ENCODE peak calls at places on chromosomes 4 and X, in nine cellular contexts. Y is heart right ventricle, Z is prostate gland, K is transverse colon, X is cardiac muscle cell, L is HCT116, W is lung, G is stomach, H is tibial artery. E is an unnamed sample.

GRCh38 chr4:55336138-55337034 is 9.7 kb upstream of the SRD5A3 start:
- DNase-seq in Y (no peak), Z (no peak), K (no peak), X (no peak), L (no peak), W (peak; percentile 22), G (no peak), H (no peak), E (no peak)

GRCh38 chrX:8579602-8580001 is 115.0 kb downstream of the VCX3B start:
- DNase-seq in Y (no peak), Z (no peak), K (peak; percentile 12), X (no peak), L (no peak), W (peak; percentile 32), G (no peak), H (no peak), E (no peak)

GRCh38 chrX:34659575-34659974 is 2.5 kb upstream of the TMEM47 start:
- DNase-seq in Y (no peak), Z (no peak), K (no peak), X (no peak), L (no peak), W (no peak), G (no peak), H (no peak), E (no peak)

GRCh38 chr4:155953151-155954117 is at the start of gene CTSO:
- DNase-seq in Y (peak; percentile 75), Z (peak; percentile 68), K (peak; percentile 75), X (peak; percentile 68), L (peak; percentile 56), W (peak; percentile 75), G (peak; percentile 72), H (peak; percentile 83), E (peak; percentile 95)

GRCh38 chr4:89619230-89619962 is 217.6 kb downstream of the SNCA start:
- DNase-seq in Y (no peak), Z (no peak), K (no peak), X (no peak), L (no peak), W (no peak), G (no peak), H (no peak), E (no peak)

GRCh38 chr4:41438564-41438963 is 99.4 kb upstream of the LIMCH1 start:
- DNase-seq in Y (no peak), Z (no peak), K (no peak), X (no peak), L (no peak), W (no peak), G (no peak), H (no peak), E (no peak)

GRCh38 chrX:46268429-46268828 is 276.8 kb downstream of the ZNF674 start:
- DNase-seq in Y (no peak), Z (no peak), K (no peak), X (no peak), L (peak; percentile 62), W (no peak), G (no peak), H (no peak), E (no peak)

GRCh38 chrX:30141966-30142365 is 73.4 kb upstream of the MAGEB2 start:
- DNase-seq in Y (peak; percentile 3), Z (no peak), K (no peak), X (peak; percentile 81), L (peak; percentile 43), W (no peak), G (no peak), H (no peak), E (peak; percentile 81)

GRCh38 chr4:88522702-88523324 is 763 bp downstream of the PYURF start:
- DNase-seq in Y (no peak), Z (peak; percentile 21), K (peak; percentile 30), X (peak; percentile 41), L (no peak), W (no peak), G (peak; percentile 38), H (no peak), E (peak; percentile 56)

GRCh38 chr4:73315091-73315490 is 56.5 kb upstream of the ANKRD17 start:
- DNase-seq in Y (no peak), Z (no peak), K (no peak), X (no peak), L (no peak), W (no peak), G (no peak), H (no peak), E (no peak)

GRCh38 chr4:972651-973424 is 531 bp downstream of the DGKQ start:
- DNase-seq in Y (no peak), Z (no peak), K (peak; percentile 54), X (no peak), L (no peak), W (no peak), G (peak; percentile 39), H (no peak), E (peak; percentile 76)

GRCh38 chr4:140308366-140309123 is 64.9 kb upstream of the SCOC start:
- DNase-seq in Y (peak; percentile 75), Z (peak; percentile 81), K (peak; percentile 21), X (peak; percentile 24), L (no peak), W (no peak), G (no peak), H (peak; percentile 94), E (no peak)

GRCh38 chr4:88964450-88964849 is 92.5 kb downstream of the FAM13A start:
- DNase-seq in Y (no peak), Z (no peak), K (no peak), X (no peak), L (peak; percentile 3), W (no peak), G (no peak), H (no peak), E (no peak)

GRCh38 chr4:47692691-47693090 is 145.2 kb downstream of the CORIN start:
- DNase-seq in Y (no peak), Z (no peak), K (no peak), X (no peak), L (no peak), W (no peak), G (no peak), H (no peak), E (no peak)

GRCh38 chrX:153551135-153551534 is 33.7 kb downstream of the ATP2B3 start:
- DNase-seq in Y (no peak), Z (no peak), K (no peak), X (no peak), L (no peak), W (no peak), G (no peak), H (no peak), E (no peak)

GRCh38 chr4:20265726-20266125 is 14.0 kb downstream of the SLIT2 start:
- DNase-seq in Y (no peak), Z (no peak), K (no peak), X (no peak), L (no peak), W (no peak), G (no peak), H (no peak), E (no peak)

DNA sequence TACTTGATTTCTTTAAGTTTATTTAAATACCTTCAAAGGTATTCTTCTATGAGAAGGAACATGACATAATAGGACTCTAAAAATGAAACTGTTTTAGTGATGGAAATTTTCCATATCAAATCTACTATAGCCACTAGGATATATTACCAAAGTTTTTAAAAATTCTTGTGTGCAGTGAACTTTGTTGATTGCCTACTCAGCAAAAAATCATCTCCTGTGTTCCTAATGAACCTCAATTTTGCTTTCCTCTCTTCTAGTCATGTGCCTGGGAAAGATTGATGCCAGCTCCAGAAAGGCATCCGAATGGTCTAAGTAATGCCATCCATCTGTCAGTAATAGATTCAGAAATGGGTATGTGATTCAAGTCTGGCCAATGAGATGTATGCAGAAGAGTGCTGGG is 111.1 kb downstream of the ANXA3 start:
- DNase-seq in Y (no peak), Z (no peak), K (no peak), X (no peak), L (no peak), W (no peak), G (no peak), H (no peak), E (no peak)
- H3K27ac ChIP-seq in Y (peak overlapping the region; percentile 65), Z (no peak overlapping the region), K (peak overlapping the region; percentile 72), X (no peak overlapping the region), L (no peak overlapping the region), W (no peak overlapping the region), G (no peak overlapping the region), H (no peak overlapping the region), E (no peak overlapping the region)

GRCh38 chr4:44661940-44662622 is 10.7 kb upstream of the YIPF7 start:
- DNase-seq in Y (no peak), Z (no peak), K (no peak), X (no peak), L (no peak), W (no peak), G (no peak), H (no peak), E (no peak)

GRCh38 chr4:44660396-44660795 is 9.0 kb upstream of the YIPF7 start:
- DNase-seq in Y (no peak), Z (no peak), K (no peak), X (no peak), L (no peak), W (no peak), G (no peak), H (no peak), E (no peak)

GRCh38 chr4:44663539-44664263 is 12.3 kb upstream of the YIPF7 start:
- DNase-seq in Y (no peak), Z (no peak), K (no peak), X (no peak), L (no peak), W (no peak), G (no peak), H (no peak), E (no peak)

GRCh38 chr4:44668521-44668920 is 9.7 kb upstream of the GUF1 start:
- DNase-seq in Y (no peak), Z (no peak), K (no peak), X (no peak), L (no peak), W (no peak), G (no peak), H (no peak), E (no peak)

DNA sequence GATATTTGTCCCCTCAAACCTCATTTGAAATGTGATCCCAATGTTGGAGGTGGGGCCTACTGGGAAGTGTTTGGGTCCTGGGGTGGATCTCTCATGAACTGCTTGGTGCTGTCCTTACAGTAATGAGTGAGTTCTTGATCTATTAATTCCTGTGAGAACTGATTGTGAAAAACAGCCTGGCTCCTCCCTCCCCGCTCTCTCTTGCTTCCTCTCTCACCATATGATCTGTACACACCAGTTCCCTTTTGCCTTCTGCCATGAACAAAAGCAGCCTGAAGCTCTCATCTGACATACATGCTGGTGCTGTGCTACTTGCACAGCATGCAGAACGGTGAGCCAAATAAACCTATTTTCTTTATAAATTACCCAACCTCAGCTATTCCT is 11.2 kb upstream of the YIPF7 start:
- DNase-seq in Y (no peak), Z (no peak), K (no peak), X (no peak), L (no peak), W (no peak), G (no peak), H (no peak), E (no peak)
- H3K4me3 ChIP-seq in Y (no peak overlapping the region), Z (no peak overlapping the region), K (no peak overlapping the region), X (no peak overlapping the region), L (no peak overlapping the region), W (no peak overlapping the region), G (no peak overlapping the region), H (no peak overlapping the region), E (no peak overlapping the region)

GRCh38 chr4:189514209-189514608 is 426.5 kb upstream of the FRG1 start:
- DNase-seq in Y (no peak), Z (no peak), K (no peak), X (no peak), L (no peak), W (no peak), G (no peak), H (no peak), E (no peak)
- H3K4me1 ChIP-seq in Y (no peaks in the 10 kb centered on the region), Z (no peaks in the 10 kb centered on the region), K (no peaks in the 10 kb centered on the region), X (no peaks in the 10 kb centered on the region), L (no peaks in the 10 kb centered on the region), W (no peaks in the 10 kb centered on the region), G (no peaks in the 10 kb centered on the region), H (no peaks in the 10 kb centered on the region), E (no peaks in the 10 kb centered on the region)

GRCh38 chr4:77564231-77564630 is 41.4 kb upstream of the CXCL13 start:
- DNase-seq in Y (no peak), Z (peak; percentile 97), K (peak; percentile 30), X (no peak), L (no peak), W (peak; percentile 71), G (peak; percentile 80), H (no peak), E (no peak)
- H3K27ac ChIP-seq in Y (no peak overlapping the region), Z (peak overlapping the region; percentile 84), K (peak overlapping the region; percentile 53), X (no peak overlapping the region), L (no peak overlapping the region), W (no peak overlapping the region), G (peak overlapping the region; percentile 47), H (peak overlapping the region; percentile 4), E (no peak overlapping the region)

E was measured in Karpas-422.